ENCODE peak calls at places on chromosome 7, in eight cellular contexts. T is fibroblast of lung, K is IMR-90, H is left lung, I is heart right ventricle, A is endodermal cell, G is lower lobe of right lung, O is body of pancreas. D is an unnamed sample. For H3K9me3, the result is how much of the 10 kb centered on the place peaks cover.

GRCh38 chr7:142886866-142887265 is 1.3 kb upstream of the TRPV6 start:
- DNase-seq in T (no peak), K (no peak), H (peak), I (no peak), A (peak), G (no peak), O (no peak), D (no peak)

GRCh38 chr7:84535584-84536255 is 341.1 kb upstream of the SEMA3A start:
- DNase-seq in T (no peak), K (no peak), H (no peak), I (no peak), A (no peak), G (no peak), O (no peak), D (no peak)

GRCh38 chr7:84274029-84274638 is 79.5 kb upstream of the SEMA3A start:
- DNase-seq in T (peak), K (peak), H (no peak), I (no peak), A (no peak), G (no peak), O (no peak), D (no peak)

GRCh38 chr7:92781117-92781720 is 55.2 kb downstream of the CDK6 start:
- DNase-seq in T (peak), K (no peak), H (no peak), I (peak), A (no peak), G (no peak), O (no peak), D (no peak)

GRCh38 chr7:130943336-130943901 is 209.4 kb upstream of the KLF14 start:
- DNase-seq in T (peak), K (peak), H (no peak), I (no peak), A (no peak), G (no peak), O (no peak), D (no peak)

GRCh38 chr7:16416289-16417282 is 4.8 kb downstream of the CRPPA start:
- DNase-seq in T (peak), K (peak), H (no peak), I (no peak), A (no peak), G (no peak), O (peak), D (no peak)

GRCh38 chr7:128053023-128053422 is 21.8 kb upstream of the LRRC4 start:
- DNase-seq in T (peak), K (peak), H (no peak), I (no peak), A (no peak), G (no peak), O (peak), D (no peak)

GRCh38 chr7:67857698-67858097 is 861.1 kb downstream of the TYW1 start:
- DNase-seq in T (peak), K (no peak), H (no peak), I (no peak), A (no peak), G (no peak), O (no peak), D (no peak)

GRCh38 chr7:120984406-120984805 is 4.1 kb upstream of the CPED1 start:
- DNase-seq in T (no peak), K (no peak), H (no peak), I (no peak), A (no peak), G (no peak), O (no peak), D (no peak)

GRCh38 chr7:120979765-120980499 is 8.6 kb upstream of the CPED1 start:
- DNase-seq in T (no peak), K (peak), H (no peak), I (no peak), A (no peak), G (no peak), O (no peak), D (no peak)

GRCh38 chr7:120985130-120985758 is 3.3 kb upstream of the CPED1 start:
- DNase-seq in T (no peak), K (peak), H (no peak), I (no peak), A (no peak), G (no peak), O (no peak), D (no peak)

GRCh38 chr7:120981117-120981516 is 7.4 kb upstream of the CPED1 start:
- DNase-seq in T (no peak), K (no peak), H (no peak), I (no peak), A (no peak), G (no peak), O (no peak), D (no peak)

GRCh38 chr7:120981888-120982615 is 6.5 kb upstream of the CPED1 start:
- DNase-seq in T (peak), K (peak), H (no peak), I (no peak), A (no peak), G (no peak), O (no peak), D (no peak)
- TF ChIP-seq CTCF in T (peak), K (no peak), H (no peak), I (no peak), A (peak), G (no peak), O (no peak), D (no peak)

GRCh38 chr7:120028636-120029035 is 244.3 kb upstream of the KCND2 start:
- DNase-seq in T (peak), K (peak), H (no peak), I (no peak), A (no peak), G (no peak), O (no peak), D (no peak)

GRCh38 chr7:120030871-120031270 is 242.1 kb upstream of the KCND2 start:
- DNase-seq in T (peak), K (no peak), H (no peak), I (no peak), A (no peak), G (no peak), O (no peak), D (no peak)

DNA sequence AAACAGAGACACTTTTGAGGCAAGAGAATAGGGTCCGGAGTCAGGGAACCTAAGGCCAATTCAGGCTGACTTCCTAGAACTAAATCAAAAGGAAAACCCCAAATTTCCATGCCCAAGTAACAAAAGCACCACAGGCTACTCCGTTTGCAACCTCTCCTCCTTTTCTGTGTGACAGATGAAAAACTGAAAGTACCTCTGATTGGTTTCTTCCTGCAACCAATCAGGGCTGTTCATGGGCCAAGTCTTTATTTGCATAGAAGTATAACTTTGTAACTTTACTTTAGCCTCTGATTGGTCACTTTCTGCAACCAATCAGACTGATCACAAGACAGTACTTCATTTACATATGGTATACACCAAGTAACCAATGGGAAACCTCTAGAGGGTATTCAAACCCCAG is 239.9 kb upstream of the KCND2 start:
- DNase-seq in T (no peak), K (no peak), H (no peak), I (no peak), A (no peak), G (no peak), O (no peak), D (no peak)
- H3K4me3 ChIP-seq in T (no peak), K (no peak), H (no peak), I (no peak), A (no peak), G (no peak), O (no peak), D (no peak)

GRCh38 chr7:157650131-157650631 is 313.4 kb downstream of the DNAJB6 start:
- DNase-seq in T (no peak), K (no peak), H (no peak), I (no peak), A (peak), G (no peak), O (no peak), D (no peak)

GRCh38 chr7:157652161-157652953 is 315.6 kb downstream of the DNAJB6 start:
- DNase-seq in T (no peak), K (no peak), H (no peak), I (no peak), A (peak), G (no peak), O (no peak), D (no peak)

GRCh38 chr7:157652954-157653826 is 316.4 kb downstream of the DNAJB6 start:
- DNase-seq in T (no peak), K (no peak), H (no peak), I (no peak), A (peak), G (no peak), O (no peak), D (no peak)

GRCh38 chr7:157651366-157652160 is 314.8 kb downstream of the DNAJB6 start:
- DNase-seq in T (no peak), K (no peak), H (no peak), I (no peak), A (peak), G (no peak), O (no peak), D (no peak)

GRCh38 chr7:157650801-157651200 is 314.0 kb downstream of the DNAJB6 start:
- DNase-seq in T (no peak), K (no peak), H (no peak), I (no peak), A (peak), G (no peak), O (no peak), D (no peak)
- H3K9me3 ChIP-seq in T (under half), K (half or more), H (under half), I (under half), A (under half), G (under half), O (under half), D (under half)

DNA sequence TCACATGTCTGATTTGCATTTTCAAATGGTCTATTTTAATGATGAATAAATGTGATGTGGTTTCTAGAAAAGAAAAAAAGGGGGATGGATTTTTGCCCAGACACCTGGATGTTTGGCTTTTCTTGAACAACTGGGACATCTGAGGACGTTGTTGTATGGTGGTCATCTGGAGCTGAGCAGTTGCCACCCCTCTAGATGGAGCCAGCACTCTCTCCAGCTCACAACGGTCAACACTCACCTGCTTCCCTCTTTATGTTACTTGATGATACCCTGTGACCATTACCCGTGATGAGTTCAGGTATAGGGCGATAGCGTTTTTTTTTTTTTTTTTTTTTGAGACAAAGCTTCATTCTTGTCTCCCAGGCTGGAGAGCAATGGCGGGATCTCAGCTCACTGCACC is 30.1 kb upstream of the PAXIP1 start:
- DNase-seq in T (no peak), K (no peak), H (no peak), I (no peak), A (no peak), G (no peak), O (no peak), D (no peak)
- TF ChIP-seq CTCF in T (no peak), K (no peak), H (no peak), I (no peak), A (peak), G (no peak), O (no peak), D (no peak)

GRCh38 chr7:122299624-122299934 is 5.0 kb downstream of the FEZF1 start:
- DNase-seq in T (no peak), K (no peak), H (no peak), I (no peak), A (no peak), G (no peak), O (no peak), D (no peak)
- H3K4me3 ChIP-seq in T (no peak), K (no peak), H (no peak), I (no peak), A (peak), G (no peak), O (no peak), D (peak)

DNA sequence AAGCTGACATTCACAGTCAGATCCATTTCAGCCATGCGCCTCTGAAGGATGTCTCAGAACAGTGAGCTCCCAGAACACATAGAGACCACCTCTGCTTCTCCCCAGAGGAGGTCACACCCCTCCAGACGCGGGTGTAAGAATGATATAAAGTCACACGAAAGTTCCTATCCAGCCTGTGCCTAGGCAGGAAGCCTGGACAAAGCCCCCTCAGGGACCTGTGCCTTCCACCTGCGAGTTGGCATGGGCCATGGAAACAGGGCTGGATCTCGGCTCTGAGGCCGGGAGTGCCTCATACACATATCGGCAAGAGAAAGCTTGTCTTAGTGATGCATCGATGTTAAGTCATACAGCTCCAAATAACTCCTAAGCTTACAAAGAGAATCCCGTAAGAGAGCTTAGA is 5.0 kb downstream of the VIPR2 start:
- DNase-seq in T (no peak), K (no peak), H (no peak), I (no peak), A (no peak), G (no peak), O (no peak), D (no peak)
- H3K9me3 ChIP-seq in T (under half), K (under half), H (under half), I (under half), A (under half), G (under half), O (under half), D (under half)

GRCh38 chr7:4683884-4684565 is 1.9 kb downstream of the FOXK1 start:
- DNase-seq in T (peak), K (peak), H (peak), I (peak), A (peak), G (peak), O (peak), D (no peak)
- TF ChIP-seq CTCF in T (peak), K (peak), H (no peak), I (no peak), A (peak), G (no peak), O (peak), D (no peak)

GRCh38 chr7:85764034-85764433 is 577.2 kb upstream of the SEMA3D start:
- DNase-seq in T (no peak), K (no peak), H (no peak), I (no peak), A (no peak), G (no peak), O (no peak), D (no peak)
- H3K4me3 ChIP-seq in T (no peak), K (no peak), H (no peak), I (no peak), A (no peak), G (no peak), O (no peak), D (no peak)

DNA sequence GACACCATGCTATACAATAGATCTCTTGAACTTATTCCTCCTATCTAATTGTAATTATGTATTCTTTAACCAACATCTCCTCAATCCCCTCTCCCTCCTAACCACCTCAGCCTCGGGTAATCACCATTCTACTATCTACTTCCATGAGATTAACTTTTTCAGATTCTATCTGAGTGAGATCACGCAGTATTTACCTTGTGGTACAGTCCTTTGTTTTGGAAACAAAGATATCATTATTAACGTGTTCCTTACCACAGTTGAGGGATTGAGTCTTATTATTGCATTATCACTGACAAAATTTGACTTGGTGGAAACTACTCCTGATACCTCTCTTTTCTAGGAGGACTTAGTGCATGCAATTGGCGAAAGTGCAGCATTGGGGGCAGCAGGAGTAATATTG is 26.0 kb upstream of the HYAL4 start:
- DNase-seq in T (no peak), K (no peak), H (no peak), I (no peak), A (no peak), G (no peak), O (no peak), D (no peak)
- H3K9me3 ChIP-seq in T (under half), K (under half), H (under half), I (under half), A (under half), G (under half), O (under half), D (under half)

GRCh38 chr7:27165655-27166474 is 528 bp upstream of the HOXA9 start:
- DNase-seq in T (no peak), K (no peak), H (peak), I (no peak), A (no peak), G (peak), O (no peak), D (no peak)

GRCh38 chr7:27164381-27165088 is 802 bp downstream of the HOXA9 start:
- DNase-seq in T (no peak), K (no peak), H (peak), I (no peak), A (peak), G (peak), O (no peak), D (no peak)

GRCh38 chr7:27166475-27167169 is 1.3 kb upstream of the HOXA9 start:
- DNase-seq in T (no peak), K (no peak), H (peak), I (no peak), A (peak), G (peak), O (no peak), D (no peak)

GRCh38 chr7:27163776-27164380 is 1.5 kb downstream of the HOXA9 start:
- DNase-seq in T (no peak), K (no peak), H (peak), I (no peak), A (no peak), G (no peak), O (no peak), D (no peak)

GRCh38 chr7:27165089-27165654 is at the start of gene HOXA9:
- DNase-seq in T (peak), K (peak), H (peak), I (no peak), A (no peak), G (peak), O (peak), D (no peak)
- TF ChIP-seq CTCF in T (no peak), K (no peak), H (no peak), I (no peak), A (no peak), G (no peak), O (no peak), D (no peak)

D was measured in thoracic aorta.